ENCODE peak calls at places on chromosome 1, in eight cellular contexts. One of them, this sample, is unnamed.
A peak's percentile ranks its signal among the peaks of the same experiment; 100 is the strongest.

GRCh38 chr1:82321794-82322193 is 521.1 kb downstream of the ADGRL2 start:
- DNase-seq in lower leg skin: no peak
- DNase-seq in Peyer's patch: no peak
- DNase-seq in A549: no peak
- DNase-seq in colonic mucosa: no peak
- DNase-seq in astrocyte of the spinal cord: no peak
- DNase-seq in heart left ventricle: no peak
- DNase-seq in GM12865: no peak
- DNase-seq in this sample: no peak

GRCh38 chr1:145845514-145846161 is at the start of gene NUDT17:
- DNase-seq in lower leg skin: peak; percentile 95
- DNase-seq in Peyer's patch: peak; percentile 91
- DNase-seq in A549: peak; percentile 79
- DNase-seq in colonic mucosa: peak; percentile 80
- DNase-seq in astrocyte of the spinal cord: peak; percentile 74
- DNase-seq in heart left ventricle: peak; percentile 85
- DNase-seq in GM12865: peak; percentile 85
- DNase-seq in this sample: peak; percentile 65

GRCh38 chr1:11807087-11807486 is 1.1 kb downstream of the CLCN6 start:
- DNase-seq in lower leg skin: no peak
- DNase-seq in Peyer's patch: no peak
- DNase-seq in A549: no peak
- DNase-seq in colonic mucosa: peak; percentile 24
- DNase-seq in astrocyte of the spinal cord: no peak
- DNase-seq in heart left ventricle: no peak
- DNase-seq in GM12865: no peak
- DNase-seq in this sample: no peak

GRCh38 chr1:197919523-197920301 is 2.5 kb downstream of the LHX9 start:
- DNase-seq in lower leg skin: no peak
- DNase-seq in Peyer's patch: no peak
- DNase-seq in A549: no peak
- DNase-seq in colonic mucosa: no peak
- DNase-seq in astrocyte of the spinal cord: no peak
- DNase-seq in heart left ventricle: no peak
- DNase-seq in GM12865: no peak
- DNase-seq in this sample: no peak

GRCh38 chr1:68332041-68332440 is 99.7 kb upstream of the WLS start:
- DNase-seq in lower leg skin: no peak
- DNase-seq in Peyer's patch: no peak
- DNase-seq in A549: no peak
- DNase-seq in colonic mucosa: no peak
- DNase-seq in astrocyte of the spinal cord: no peak
- DNase-seq in heart left ventricle: no peak
- DNase-seq in GM12865: no peak
- DNase-seq in this sample: no peak

GRCh38 chr1:182833271-182833670 is 5.9 kb upstream of the DHX9 start:
- DNase-seq in lower leg skin: no peak
- DNase-seq in Peyer's patch: no peak
- DNase-seq in A549: no peak
- DNase-seq in colonic mucosa: no peak
- DNase-seq in astrocyte of the spinal cord: peak; percentile 23
- DNase-seq in heart left ventricle: no peak
- DNase-seq in GM12865: no peak
- DNase-seq in this sample: peak; percentile 14

GRCh38 chr1:231512147-231512698 is 16.2 kb upstream of the TSNAX start:
- DNase-seq in lower leg skin: no peak
- DNase-seq in Peyer's patch: no peak
- DNase-seq in A549: peak; percentile 72
- DNase-seq in colonic mucosa: no peak
- DNase-seq in astrocyte of the spinal cord: peak; percentile 69
- DNase-seq in heart left ventricle: no peak
- DNase-seq in GM12865: peak; percentile 46
- DNase-seq in this sample: no peak

GRCh38 chr1:38512789-38513188 is 346.8 kb downstream of the RRAGC start:
- DNase-seq in lower leg skin: peak; percentile 89
- DNase-seq in Peyer's patch: no peak
- DNase-seq in A549: no peak
- DNase-seq in colonic mucosa: no peak
- DNase-seq in astrocyte of the spinal cord: no peak
- DNase-seq in heart left ventricle: no peak
- DNase-seq in GM12865: no peak
- DNase-seq in this sample: no peak

GRCh38 chr1:230507671-230508407 is 81.7 kb upstream of the PGBD5 start:
- DNase-seq in lower leg skin: no peak
- DNase-seq in Peyer's patch: no peak
- DNase-seq in A549: no peak
- DNase-seq in colonic mucosa: peak; percentile 42
- DNase-seq in astrocyte of the spinal cord: no peak
- DNase-seq in heart left ventricle: peak; percentile 50
- DNase-seq in GM12865: no peak
- DNase-seq in this sample: no peak

GRCh38 chr1:33612877-33613487 is 140.5 kb downstream of the ZSCAN20 start:
- DNase-seq in lower leg skin: no peak
- DNase-seq in Peyer's patch: peak; percentile 62
- DNase-seq in A549: peak; percentile 65
- DNase-seq in colonic mucosa: peak; percentile 41
- DNase-seq in astrocyte of the spinal cord: peak; percentile 67
- DNase-seq in heart left ventricle: peak; percentile 61
- DNase-seq in GM12865: peak; percentile 72
- DNase-seq in this sample: peak; percentile 74

GRCh38 chr1:113101588-113101987 is 28.6 kb downstream of the LRIG2 start:
- DNase-seq in lower leg skin: no peak
- DNase-seq in Peyer's patch: no peak
- DNase-seq in A549: no peak
- DNase-seq in colonic mucosa: no peak
- DNase-seq in astrocyte of the spinal cord: no peak
- DNase-seq in heart left ventricle: no peak
- DNase-seq in GM12865: no peak
- DNase-seq in this sample: peak; percentile 25

GRCh38 chr1:6157528-6158174 is 22.5 kb downstream of the CHD5 start:
- DNase-seq in lower leg skin: no peak
- DNase-seq in Peyer's patch: peak; percentile 63
- DNase-seq in A549: peak; percentile 71
- DNase-seq in colonic mucosa: peak; percentile 46
- DNase-seq in astrocyte of the spinal cord: peak; percentile 60
- DNase-seq in heart left ventricle: no peak
- DNase-seq in GM12865: no peak
- DNase-seq in this sample: peak; percentile 47

GRCh38 chr1:8790987-8791386 is 26.5 kb downstream of the RERE start:
- DNase-seq in lower leg skin: no peak
- DNase-seq in Peyer's patch: no peak
- DNase-seq in A549: no peak
- DNase-seq in colonic mucosa: no peak
- DNase-seq in astrocyte of the spinal cord: no peak
- DNase-seq in heart left ventricle: no peak
- DNase-seq in GM12865: no peak
- DNase-seq in this sample: no peak

GRCh38 chr1:8791819-8792218 is 25.6 kb downstream of the RERE start:
- DNase-seq in lower leg skin: no peak
- DNase-seq in Peyer's patch: no peak
- DNase-seq in A549: no peak
- DNase-seq in colonic mucosa: no peak
- DNase-seq in astrocyte of the spinal cord: no peak
- DNase-seq in heart left ventricle: no peak
- DNase-seq in GM12865: no peak
- DNase-seq in this sample: no peak

GRCh38 chr1:8787218-8787617 is 30.2 kb downstream of the RERE start:
- DNase-seq in lower leg skin: peak; percentile 53
- DNase-seq in Peyer's patch: no peak
- DNase-seq in A549: no peak
- DNase-seq in colonic mucosa: no peak
- DNase-seq in astrocyte of the spinal cord: no peak
- DNase-seq in heart left ventricle: no peak
- DNase-seq in GM12865: no peak
- DNase-seq in this sample: no peak

GRCh38 chr1:8790478-8790877 is 27.0 kb downstream of the RERE start:
- DNase-seq in lower leg skin: peak; percentile 31
- DNase-seq in Peyer's patch: no peak
- DNase-seq in A549: no peak
- DNase-seq in colonic mucosa: no peak
- DNase-seq in astrocyte of the spinal cord: no peak
- DNase-seq in heart left ventricle: no peak
- DNase-seq in GM12865: no peak
- DNase-seq in this sample: no peak

DNA sequence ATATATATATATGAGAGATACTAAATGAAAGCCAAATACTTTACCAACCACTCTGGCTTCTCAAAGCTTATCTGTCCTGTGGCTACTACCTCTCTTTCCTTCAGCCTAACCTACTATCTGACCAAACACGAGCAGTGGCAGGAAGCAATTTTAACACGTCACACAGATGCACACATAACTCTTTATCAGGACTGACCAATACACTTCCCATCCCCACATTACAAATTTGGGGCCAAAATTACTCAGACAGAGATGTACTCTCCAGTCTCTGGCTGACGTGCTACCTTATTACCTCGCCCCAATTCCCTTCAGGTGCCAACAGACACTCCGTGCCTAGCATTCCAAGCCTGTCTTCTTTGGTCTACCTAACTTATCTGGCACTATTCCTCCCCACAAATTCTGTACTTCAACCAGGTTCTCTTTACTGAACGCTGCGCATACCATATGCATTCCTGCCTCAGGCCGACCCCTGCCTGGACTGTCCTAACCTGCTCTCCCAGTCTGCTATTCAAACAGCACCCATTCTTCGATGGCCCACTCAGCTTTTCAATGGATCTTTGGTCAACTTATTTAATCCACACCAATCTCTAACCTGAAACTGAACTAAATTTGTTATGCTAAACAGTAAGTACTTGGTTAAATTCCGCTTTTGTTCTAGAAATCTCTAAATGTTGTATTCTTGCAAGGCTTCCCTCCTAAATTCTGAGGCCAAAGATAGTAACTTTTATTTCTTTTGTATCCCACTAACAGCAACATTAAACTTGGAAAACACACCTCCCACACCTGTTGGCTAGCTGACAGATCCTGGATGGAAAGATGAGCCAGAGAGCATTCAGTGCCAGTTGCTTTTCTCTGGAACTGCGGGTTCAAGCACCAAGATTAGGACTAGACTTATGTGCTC is 27.9 kb downstream of the RERE start:
- DNase-seq in lower leg skin: peak; percentile 49
- DNase-seq in Peyer's patch: no peak
- DNase-seq in A549: no peak
- DNase-seq in colonic mucosa: no peak
- DNase-seq in astrocyte of the spinal cord: no peak
- DNase-seq in heart left ventricle: no peak
- DNase-seq in GM12865: no peak
- DNase-seq in this sample: no peak
- H3K4me3 ChIP-seq in lower leg skin: no peak overlapping the region
- H3K4me3 ChIP-seq in Peyer's patch: no peak overlapping the region
- H3K4me3 ChIP-seq in A549: no peak overlapping the region
- H3K4me3 ChIP-seq in colonic mucosa: no peak overlapping the region
- H3K4me3 ChIP-seq in astrocyte of the spinal cord: no peak overlapping the region
- H3K4me3 ChIP-seq in heart left ventricle: no peak overlapping the region
- H3K4me3 ChIP-seq in GM12865: no peak overlapping the region
- H3K4me3 ChIP-seq in this sample: no peak overlapping the region

GRCh38 chr1:52364235-52364839 is 1.7 kb downstream of the CC2D1B start:
- DNase-seq in lower leg skin: peak; percentile 80
- DNase-seq in Peyer's patch: peak; percentile 50
- DNase-seq in A549: no peak
- DNase-seq in colonic mucosa: peak; percentile 29
- DNase-seq in astrocyte of the spinal cord: no peak
- DNase-seq in heart left ventricle: no peak
- DNase-seq in GM12865: no peak
- DNase-seq in this sample: no peak
- TF ChIP-seq CTCF in lower leg skin: no peak
- TF ChIP-seq CTCF in Peyer's patch: no peak
- TF ChIP-seq CTCF in A549: no peak
- TF ChIP-seq CTCF in colonic mucosa: no peak
- TF ChIP-seq CTCF in astrocyte of the spinal cord: no peak
- TF ChIP-seq CTCF in heart left ventricle: no peak
- TF ChIP-seq CTCF in GM12865: peak; percentile 2
- TF ChIP-seq CTCF in this sample: peak; percentile 12

DNA sequence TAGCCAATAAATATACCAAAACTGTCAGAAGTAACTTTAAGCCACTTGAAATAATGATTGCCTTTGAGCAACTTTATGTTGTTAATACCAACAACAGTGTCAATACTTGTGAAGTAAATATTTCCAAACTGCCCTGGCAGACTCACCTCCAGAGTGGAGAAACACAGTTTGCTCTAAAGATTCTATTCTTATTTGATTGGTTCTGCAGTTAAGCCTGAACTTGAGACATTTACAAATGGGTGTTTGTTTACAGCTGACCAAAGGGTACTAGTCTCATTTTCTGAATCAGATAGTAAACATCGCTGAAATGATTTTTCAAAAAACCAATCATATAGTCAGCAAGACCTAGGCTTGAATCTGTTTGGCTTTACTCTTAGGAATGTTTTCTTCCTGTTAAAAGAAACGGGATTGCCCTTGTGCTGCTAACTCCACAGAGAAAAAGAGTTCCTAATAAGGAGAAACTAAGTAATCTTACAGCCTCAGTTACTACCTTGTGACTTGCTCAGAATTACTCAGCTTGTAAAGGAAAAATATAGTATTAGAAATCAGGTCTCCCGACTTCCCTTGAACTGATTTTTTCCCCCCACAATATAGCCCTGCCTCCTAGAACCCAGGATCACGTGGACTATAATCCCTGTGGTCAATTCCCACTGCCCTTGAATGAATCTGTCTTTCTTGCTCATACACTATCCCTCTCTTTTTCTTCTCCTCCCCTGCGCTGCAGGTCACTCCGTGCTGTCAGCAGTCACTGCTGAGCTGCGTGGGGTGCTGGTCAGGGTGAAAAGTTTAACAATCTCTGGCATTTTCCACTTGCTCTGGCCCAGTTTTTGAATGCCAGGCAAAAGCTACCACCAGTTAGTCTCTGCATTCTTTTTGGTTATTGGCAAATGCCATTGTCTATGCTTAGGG is 1.6 kb upstream of the MYOC start:
- DNase-seq in lower leg skin: no peak
- DNase-seq in Peyer's patch: no peak
- DNase-seq in A549: no peak
- DNase-seq in colonic mucosa: no peak
- DNase-seq in astrocyte of the spinal cord: peak; percentile 25
- DNase-seq in heart left ventricle: no peak
- DNase-seq in GM12865: no peak
- DNase-seq in this sample: peak; percentile 15
- H3K4me3 ChIP-seq in lower leg skin: no peak overlapping the region
- H3K4me3 ChIP-seq in Peyer's patch: no peak overlapping the region
- H3K4me3 ChIP-seq in A549: no peak overlapping the region
- H3K4me3 ChIP-seq in colonic mucosa: no peak overlapping the region
- H3K4me3 ChIP-seq in astrocyte of the spinal cord: no peak overlapping the region
- H3K4me3 ChIP-seq in heart left ventricle: no peak overlapping the region
- H3K4me3 ChIP-seq in GM12865: no peak overlapping the region
- H3K4me3 ChIP-seq in this sample: no peak overlapping the region

DNA sequence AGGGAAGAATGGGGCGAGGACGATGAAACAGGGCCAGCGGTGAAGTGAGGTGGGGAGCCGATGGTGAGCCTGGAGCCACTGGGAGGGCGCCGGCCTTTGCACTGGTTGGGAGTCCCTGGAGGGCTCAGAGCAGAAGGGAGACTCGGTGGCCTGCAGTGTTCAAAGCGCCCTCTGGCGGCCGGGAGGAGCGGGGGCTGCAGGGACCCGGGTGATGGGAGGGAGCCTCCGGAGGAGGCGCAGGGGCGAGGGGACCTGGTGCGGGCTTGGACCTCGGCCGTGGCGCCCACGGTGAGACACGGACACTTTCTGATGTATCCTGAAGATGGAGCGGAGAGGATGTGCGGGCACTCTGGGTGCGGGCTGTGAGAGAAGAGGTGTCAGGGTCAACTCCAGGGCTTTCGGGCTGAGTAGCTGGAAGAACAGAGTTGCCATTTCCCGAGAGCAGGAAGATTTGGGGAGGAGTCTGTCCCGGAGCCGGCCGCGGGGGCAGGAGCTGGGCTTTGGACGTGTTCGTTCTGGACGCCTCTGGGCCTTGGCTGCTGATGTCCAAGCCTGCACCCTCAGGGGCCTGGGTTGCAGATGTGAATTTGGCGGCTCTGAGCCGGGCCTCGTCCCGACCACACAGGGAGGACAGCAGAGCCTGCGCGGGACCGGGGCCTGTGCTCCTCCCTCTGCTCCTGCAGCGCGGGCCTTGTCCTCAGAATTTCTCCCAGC is 29.7 kb downstream of the HEYL start:
- DNase-seq in lower leg skin: peak; percentile 95
- DNase-seq in Peyer's patch: peak; percentile 86
- DNase-seq in A549: peak; percentile 69
- DNase-seq in colonic mucosa: peak; percentile 72
- DNase-seq in astrocyte of the spinal cord: peak; percentile 19
- DNase-seq in heart left ventricle: peak; percentile 76
- DNase-seq in GM12865: peak; percentile 70
- DNase-seq in this sample: no peak
- TF ChIP-seq CTCF in lower leg skin: no peak
- TF ChIP-seq CTCF in Peyer's patch: peak; percentile 59
- TF ChIP-seq CTCF in A549: peak; percentile 49
- TF ChIP-seq CTCF in colonic mucosa: peak; percentile 45
- TF ChIP-seq CTCF in astrocyte of the spinal cord: peak; percentile 85
- TF ChIP-seq CTCF in heart left ventricle: peak; percentile 66
- TF ChIP-seq CTCF in GM12865: peak; percentile 63
- TF ChIP-seq CTCF in this sample: peak; percentile 71

This sample was measured in brain microvascular endothelial cell.